ENCODE peak calls at places on chromosomes 16 and 17, in nine cellular contexts. One of them, this sample, is unnamed.

GRCh38 chr17:65609749-65610148 is 48.3 kb upstream of the AXIN2 start:
- DNase-seq in stimulated activated CD4-positive, alpha-beta T cell treated with anti-CD3 and anti-CD28 coated beads, Interleukin-4, amount 100 ng/mL, for 4 hours: no peak
- DNase-seq in AG08395: no peak
- DNase-seq in ovary: no peak
- DNase-seq in A172: no peak
- DNase-seq in NCI-H1092: no peak
- DNase-seq in DMS153: no peak
- DNase-seq in endothelial cell of umbilical vein: no peak
- DNase-seq in activated CD8-positive, alpha-beta T cell treated with anti-CD3 and anti-CD28 coated beads, Interleukin-2, amount 10 ng/mL, durations not matched to agents 7 days and 5 days: no peak
- DNase-seq in this sample: no peak

GRCh38 chr16:7405166-7405565 is 72.5 kb downstream of the RBFOX1 start:
- DNase-seq in AG08395: peak
- DNase-seq in ovary: peak
- DNase-seq in NCI-H1092: peak
- DNase-seq in activated CD8-positive, alpha-beta T cell treated with anti-CD3 and anti-CD28 coated beads, Interleukin-2, amount 10 ng/mL, durations not matched to agents 7 days and 5 days: no peak
- DNase-seq in DMS153: peak
- DNase-seq in stimulated activated CD4-positive, alpha-beta T cell treated with anti-CD3 and anti-CD28 coated beads, Interleukin-4, amount 100 ng/mL, for 4 hours: no peak
- DNase-seq in A172: no peak
- DNase-seq in endothelial cell of umbilical vein: no peak
- DNase-seq in this sample: no peak

GRCh38 chr17:19000531-19001011 is 4.0 kb downstream of the FAM83G start:
- DNase-seq in AG08395: peak
- DNase-seq in endothelial cell of umbilical vein: no peak
- DNase-seq in stimulated activated CD4-positive, alpha-beta T cell treated with anti-CD3 and anti-CD28 coated beads, Interleukin-4, amount 100 ng/mL, for 4 hours: no peak
- DNase-seq in NCI-H1092: no peak
- DNase-seq in DMS153: no peak
- DNase-seq in ovary: peak
- DNase-seq in A172: peak
- DNase-seq in activated CD8-positive, alpha-beta T cell treated with anti-CD3 and anti-CD28 coated beads, Interleukin-2, amount 10 ng/mL, durations not matched to agents 7 days and 5 days: no peak
- DNase-seq in this sample: no peak

GRCh38 chr17:17499402-17500145 is 3.4 kb upstream of the RASD1 start:
- DNase-seq in ovary: no peak
- DNase-seq in activated CD8-positive, alpha-beta T cell treated with anti-CD3 and anti-CD28 coated beads, Interleukin-2, amount 10 ng/mL, durations not matched to agents 7 days and 5 days: no peak
- DNase-seq in stimulated activated CD4-positive, alpha-beta T cell treated with anti-CD3 and anti-CD28 coated beads, Interleukin-4, amount 100 ng/mL, for 4 hours: no peak
- DNase-seq in DMS153: no peak
- DNase-seq in AG08395: no peak
- DNase-seq in NCI-H1092: no peak
- DNase-seq in A172: no peak
- DNase-seq in endothelial cell of umbilical vein: no peak
- DNase-seq in this sample: no peak

GRCh38 chr17:751269-752001 is 629 bp downstream of the GEMIN4 start:
- DNase-seq in NCI-H1092: no peak
- DNase-seq in endothelial cell of umbilical vein: peak
- DNase-seq in AG08395: peak
- DNase-seq in stimulated activated CD4-positive, alpha-beta T cell treated with anti-CD3 and anti-CD28 coated beads, Interleukin-4, amount 100 ng/mL, for 4 hours: peak
- DNase-seq in activated CD8-positive, alpha-beta T cell treated with anti-CD3 and anti-CD28 coated beads, Interleukin-2, amount 10 ng/mL, durations not matched to agents 7 days and 5 days: peak
- DNase-seq in ovary: no peak
- DNase-seq in A172: peak
- DNase-seq in DMS153: no peak
- DNase-seq in this sample: no peak

GRCh38 chr17:55273579-55274370 is 9.0 kb downstream of the HLF start:
- DNase-seq in NCI-H1092: peak
- DNase-seq in DMS153: no peak
- DNase-seq in endothelial cell of umbilical vein: no peak
- DNase-seq in AG08395: peak
- DNase-seq in A172: no peak
- DNase-seq in activated CD8-positive, alpha-beta T cell treated with anti-CD3 and anti-CD28 coated beads, Interleukin-2, amount 10 ng/mL, durations not matched to agents 7 days and 5 days: no peak
- DNase-seq in ovary: no peak
- DNase-seq in stimulated activated CD4-positive, alpha-beta T cell treated with anti-CD3 and anti-CD28 coated beads, Interleukin-4, amount 100 ng/mL, for 4 hours: no peak
- DNase-seq in this sample: peak

GRCh38 chr17:62852195-62852594 is 44.1 kb upstream of the MARCHF10 start:
- DNase-seq in activated CD8-positive, alpha-beta T cell treated with anti-CD3 and anti-CD28 coated beads, Interleukin-2, amount 10 ng/mL, durations not matched to agents 7 days and 5 days: no peak
- DNase-seq in DMS153: no peak
- DNase-seq in A172: no peak
- DNase-seq in stimulated activated CD4-positive, alpha-beta T cell treated with anti-CD3 and anti-CD28 coated beads, Interleukin-4, amount 100 ng/mL, for 4 hours: no peak
- DNase-seq in endothelial cell of umbilical vein: no peak
- DNase-seq in NCI-H1092: no peak
- DNase-seq in AG08395: no peak
- DNase-seq in ovary: no peak
- DNase-seq in this sample: no peak

GRCh38 chr16:58152246-58152868 is 23.2 kb upstream of the CFAP20 start:
- DNase-seq in activated CD8-positive, alpha-beta T cell treated with anti-CD3 and anti-CD28 coated beads, Interleukin-2, amount 10 ng/mL, durations not matched to agents 7 days and 5 days: no peak
- DNase-seq in endothelial cell of umbilical vein: no peak
- DNase-seq in stimulated activated CD4-positive, alpha-beta T cell treated with anti-CD3 and anti-CD28 coated beads, Interleukin-4, amount 100 ng/mL, for 4 hours: no peak
- DNase-seq in ovary: no peak
- DNase-seq in A172: no peak
- DNase-seq in NCI-H1092: no peak
- DNase-seq in DMS153: no peak
- DNase-seq in AG08395: no peak
- DNase-seq in this sample: no peak

GRCh38 chr17:13827118-13827517 is 225.4 kb upstream of the HS3ST3A1 start:
- DNase-seq in activated CD8-positive, alpha-beta T cell treated with anti-CD3 and anti-CD28 coated beads, Interleukin-2, amount 10 ng/mL, durations not matched to agents 7 days and 5 days: no peak
- DNase-seq in A172: no peak
- DNase-seq in DMS153: no peak
- DNase-seq in stimulated activated CD4-positive, alpha-beta T cell treated with anti-CD3 and anti-CD28 coated beads, Interleukin-4, amount 100 ng/mL, for 4 hours: no peak
- DNase-seq in AG08395: no peak
- DNase-seq in endothelial cell of umbilical vein: no peak
- DNase-seq in NCI-H1092: no peak
- DNase-seq in ovary: no peak
- DNase-seq in this sample: no peak

GRCh38 chr16:89556750-89557149 is 3.7 kb upstream of the RPL13 start:
- DNase-seq in A172: no peak
- DNase-seq in activated CD8-positive, alpha-beta T cell treated with anti-CD3 and anti-CD28 coated beads, Interleukin-2, amount 10 ng/mL, durations not matched to agents 7 days and 5 days: no peak
- DNase-seq in NCI-H1092: no peak
- DNase-seq in endothelial cell of umbilical vein: no peak
- DNase-seq in ovary: no peak
- DNase-seq in DMS153: no peak
- DNase-seq in stimulated activated CD4-positive, alpha-beta T cell treated with anti-CD3 and anti-CD28 coated beads, Interleukin-4, amount 100 ng/mL, for 4 hours: no peak
- DNase-seq in AG08395: no peak
- DNase-seq in this sample: no peak

GRCh38 chr17:51056813-51057510 is 63.7 kb downstream of the SPAG9 start:
- DNase-seq in ovary: peak
- DNase-seq in activated CD8-positive, alpha-beta T cell treated with anti-CD3 and anti-CD28 coated beads, Interleukin-2, amount 10 ng/mL, durations not matched to agents 7 days and 5 days: peak
- DNase-seq in NCI-H1092: no peak
- DNase-seq in stimulated activated CD4-positive, alpha-beta T cell treated with anti-CD3 and anti-CD28 coated beads, Interleukin-4, amount 100 ng/mL, for 4 hours: no peak
- DNase-seq in DMS153: peak
- DNase-seq in AG08395: peak
- DNase-seq in A172: peak
- DNase-seq in endothelial cell of umbilical vein: peak
- DNase-seq in this sample: no peak

GRCh38 chr16:50653633-50654524 is 27.2 kb downstream of the SNX20 start:
- DNase-seq in endothelial cell of umbilical vein: no peak
- DNase-seq in NCI-H1092: no peak
- DNase-seq in A172: no peak
- DNase-seq in ovary: no peak
- DNase-seq in DMS153: no peak
- DNase-seq in activated CD8-positive, alpha-beta T cell treated with anti-CD3 and anti-CD28 coated beads, Interleukin-2, amount 10 ng/mL, durations not matched to agents 7 days and 5 days: no peak
- DNase-seq in stimulated activated CD4-positive, alpha-beta T cell treated with anti-CD3 and anti-CD28 coated beads, Interleukin-4, amount 100 ng/mL, for 4 hours: no peak
- DNase-seq in AG08395: no peak
- DNase-seq in this sample: no peak

GRCh38 chr16:35711958-35712357 is 2252.5 kb downstream of the TP53TG3F start:
- DNase-seq in activated CD8-positive, alpha-beta T cell treated with anti-CD3 and anti-CD28 coated beads, Interleukin-2, amount 10 ng/mL, durations not matched to agents 7 days and 5 days: no peak
- DNase-seq in AG08395: no peak
- DNase-seq in DMS153: no peak
- DNase-seq in A172: no peak
- DNase-seq in NCI-H1092: no peak
- DNase-seq in endothelial cell of umbilical vein: no peak
- DNase-seq in ovary: no peak
- DNase-seq in stimulated activated CD4-positive, alpha-beta T cell treated with anti-CD3 and anti-CD28 coated beads, Interleukin-4, amount 100 ng/mL, for 4 hours: no peak
- DNase-seq in this sample: no peak

GRCh38 chr16:29926675-29927522 is 873 bp upstream of the KCTD13 start:
- DNase-seq in NCI-H1092: peak
- DNase-seq in A172: peak
- DNase-seq in activated CD8-positive, alpha-beta T cell treated with anti-CD3 and anti-CD28 coated beads, Interleukin-2, amount 10 ng/mL, durations not matched to agents 7 days and 5 days: no peak
- DNase-seq in AG08395: peak
- DNase-seq in endothelial cell of umbilical vein: no peak
- DNase-seq in DMS153: peak
- DNase-seq in stimulated activated CD4-positive, alpha-beta T cell treated with anti-CD3 and anti-CD28 coated beads, Interleukin-4, amount 100 ng/mL, for 4 hours: no peak
- DNase-seq in ovary: peak
- DNase-seq in this sample: no peak

GRCh38 chr17:44334315-44335181 is 9.9 kb upstream of the SLC25A39 start:
- DNase-seq in AG08395: no peak
- DNase-seq in activated CD8-positive, alpha-beta T cell treated with anti-CD3 and anti-CD28 coated beads, Interleukin-2, amount 10 ng/mL, durations not matched to agents 7 days and 5 days: no peak
- DNase-seq in stimulated activated CD4-positive, alpha-beta T cell treated with anti-CD3 and anti-CD28 coated beads, Interleukin-4, amount 100 ng/mL, for 4 hours: no peak
- DNase-seq in NCI-H1092: no peak
- DNase-seq in ovary: no peak
- DNase-seq in DMS153: no peak
- DNase-seq in endothelial cell of umbilical vein: no peak
- DNase-seq in A172: no peak
- DNase-seq in this sample: no peak

GRCh38 chr16:10838611-10839270 is 20.1 kb upstream of the TVP23A start:
- DNase-seq in activated CD8-positive, alpha-beta T cell treated with anti-CD3 and anti-CD28 coated beads, Interleukin-2, amount 10 ng/mL, durations not matched to agents 7 days and 5 days: no peak
- DNase-seq in endothelial cell of umbilical vein: no peak
- DNase-seq in DMS153: no peak
- DNase-seq in NCI-H1092: no peak
- DNase-seq in stimulated activated CD4-positive, alpha-beta T cell treated with anti-CD3 and anti-CD28 coated beads, Interleukin-4, amount 100 ng/mL, for 4 hours: no peak
- DNase-seq in A172: no peak
- DNase-seq in AG08395: no peak
- DNase-seq in ovary: no peak
- DNase-seq in this sample: no peak

GRCh38 chr17:37483311-37484039 is 6.2 kb upstream of the DUSP14 start:
- DNase-seq in endothelial cell of umbilical vein: no peak
- DNase-seq in activated CD8-positive, alpha-beta T cell treated with anti-CD3 and anti-CD28 coated beads, Interleukin-2, amount 10 ng/mL, durations not matched to agents 7 days and 5 days: no peak
- DNase-seq in DMS153: no peak
- DNase-seq in NCI-H1092: no peak
- DNase-seq in A172: peak
- DNase-seq in ovary: peak
- DNase-seq in stimulated activated CD4-positive, alpha-beta T cell treated with anti-CD3 and anti-CD28 coated beads, Interleukin-4, amount 100 ng/mL, for 4 hours: no peak
- DNase-seq in AG08395: peak
- DNase-seq in this sample: no peak

GRCh38 chr16:83954577-83955016 is 1.6 kb downstream of the OSGIN1 start:
- DNase-seq in endothelial cell of umbilical vein: no peak
- DNase-seq in DMS153: no peak
- DNase-seq in NCI-H1092: no peak
- DNase-seq in A172: peak
- DNase-seq in ovary: no peak
- DNase-seq in activated CD8-positive, alpha-beta T cell treated with anti-CD3 and anti-CD28 coated beads, Interleukin-2, amount 10 ng/mL, durations not matched to agents 7 days and 5 days: no peak
- DNase-seq in AG08395: peak
- DNase-seq in stimulated activated CD4-positive, alpha-beta T cell treated with anti-CD3 and anti-CD28 coated beads, Interleukin-4, amount 100 ng/mL, for 4 hours: no peak
- DNase-seq in this sample: no peak

GRCh38 chr16:53792161-53792951 is 88.4 kb downstream of the FTO start:
- DNase-seq in endothelial cell of umbilical vein: no peak
- DNase-seq in ovary: no peak
- DNase-seq in activated CD8-positive, alpha-beta T cell treated with anti-CD3 and anti-CD28 coated beads, Interleukin-2, amount 10 ng/mL, durations not matched to agents 7 days and 5 days: no peak
- DNase-seq in DMS153: no peak
- DNase-seq in A172: no peak
- DNase-seq in AG08395: no peak
- DNase-seq in NCI-H1092: no peak
- DNase-seq in stimulated activated CD4-positive, alpha-beta T cell treated with anti-CD3 and anti-CD28 coated beads, Interleukin-4, amount 100 ng/mL, for 4 hours: no peak
- DNase-seq in this sample: no peak